ENCODE peak calls at places on chromosomes 3 and 15, in eight cellular contexts. One of them, this sample, is unnamed.

GRCh38 chr3:175777495-175777894 is 918.4 kb downstream of the NAALADL2 start:
- DNase-seq in HepG2: peak; percentile 0
- DNase-seq in IMR-90: peak; percentile 20
- DNase-seq in HCT116: no peak
- DNase-seq in heart left ventricle: no peak
- DNase-seq in body of pancreas: no peak
- DNase-seq in Peyer's patch: no peak
- DNase-seq in breast epithelium: no peak
- DNase-seq in this sample: no peak

GRCh38 chr3:58391156-58391865 is 42.3 kb downstream of the PDHB start:
- DNase-seq in HCT116: no peak
- DNase-seq in breast epithelium: no peak
- DNase-seq in HepG2: no peak
- DNase-seq in IMR-90: peak; percentile 15
- DNase-seq in Peyer's patch: no peak
- DNase-seq in heart left ventricle: no peak
- DNase-seq in body of pancreas: no peak
- DNase-seq in this sample: no peak

GRCh38 chr15:57395292-57395691 is 19.0 kb downstream of the CGNL1 start:
- DNase-seq in breast epithelium: no peak
- DNase-seq in heart left ventricle: no peak
- DNase-seq in HCT116: no peak
- DNase-seq in Peyer's patch: no peak
- DNase-seq in body of pancreas: peak; percentile 35
- DNase-seq in HepG2: no peak
- DNase-seq in IMR-90: peak; percentile 68
- DNase-seq in this sample: no peak

GRCh38 chr15:61459785-61460707 is 230.9 kb upstream of the RORA start:
- DNase-seq in HepG2: peak; percentile 4
- DNase-seq in body of pancreas: no peak
- DNase-seq in Peyer's patch: no peak
- DNase-seq in breast epithelium: no peak
- DNase-seq in IMR-90: peak; percentile 9
- DNase-seq in HCT116: no peak
- DNase-seq in heart left ventricle: no peak
- DNase-seq in this sample: no peak

GRCh38 chr3:183768114-183768513 is 57.3 kb downstream of the MAP6D1 start:
- DNase-seq in Peyer's patch: no peak
- DNase-seq in breast epithelium: no peak
- DNase-seq in HepG2: no peak
- DNase-seq in heart left ventricle: no peak
- DNase-seq in body of pancreas: no peak
- DNase-seq in HCT116: no peak
- DNase-seq in IMR-90: no peak
- DNase-seq in this sample: no peak

GRCh38 chr3:23258110-23258509 is 55.0 kb downstream of the UBE2E2 start:
- DNase-seq in HepG2: no peak
- DNase-seq in HCT116: no peak
- DNase-seq in breast epithelium: no peak
- DNase-seq in body of pancreas: no peak
- DNase-seq in Peyer's patch: no peak
- DNase-seq in heart left ventricle: no peak
- DNase-seq in IMR-90: peak; percentile 53
- DNase-seq in this sample: no peak

GRCh38 chr3:74491874-74492273 is 122.6 kb downstream of the CNTN3 start:
- DNase-seq in body of pancreas: no peak
- DNase-seq in Peyer's patch: no peak
- DNase-seq in breast epithelium: no peak
- DNase-seq in HCT116: no peak
- DNase-seq in HepG2: no peak
- DNase-seq in heart left ventricle: no peak
- DNase-seq in IMR-90: no peak
- DNase-seq in this sample: no peak

GRCh38 chr3:27354588-27355203 is 14.5 kb downstream of the NEK10 start:
- DNase-seq in HCT116: no peak
- DNase-seq in HepG2: no peak
- DNase-seq in breast epithelium: no peak
- DNase-seq in IMR-90: no peak
- DNase-seq in body of pancreas: no peak
- DNase-seq in heart left ventricle: no peak
- DNase-seq in Peyer's patch: no peak
- DNase-seq in this sample: no peak

GRCh38 chr15:99729920-99730319 is 3.3 kb downstream of the LYSMD4 start:
- DNase-seq in Peyer's patch: peak; percentile 47
- DNase-seq in IMR-90: peak; percentile 61
- DNase-seq in heart left ventricle: peak; percentile 59
- DNase-seq in breast epithelium: peak; percentile 59
- DNase-seq in HCT116: no peak
- DNase-seq in HepG2: no peak
- DNase-seq in body of pancreas: no peak
- DNase-seq in this sample: peak; percentile 48

GRCh38 chr3:40771112-40771511 is 246.4 kb downstream of the ZNF621 start:
- DNase-seq in IMR-90: no peak
- DNase-seq in breast epithelium: peak; percentile 72
- DNase-seq in HCT116: no peak
- DNase-seq in body of pancreas: no peak
- DNase-seq in Peyer's patch: no peak
- DNase-seq in heart left ventricle: no peak
- DNase-seq in HepG2: no peak
- DNase-seq in this sample: no peak

GRCh38 chr3:46102780-46103130 is 75.5 kb upstream of the XCR1 start:
- DNase-seq in breast epithelium: no peak
- DNase-seq in Peyer's patch: no peak
- DNase-seq in HCT116: no peak
- DNase-seq in HepG2: no peak
- DNase-seq in IMR-90: no peak
- DNase-seq in heart left ventricle: no peak
- DNase-seq in body of pancreas: no peak
- DNase-seq in this sample: no peak

GRCh38 chr3:180571831-180572578 is 30.0 kb upstream of the TTC14 start:
- DNase-seq in HepG2: no peak
- DNase-seq in breast epithelium: no peak
- DNase-seq in IMR-90: no peak
- DNase-seq in body of pancreas: no peak
- DNase-seq in HCT116: no peak
- DNase-seq in Peyer's patch: no peak
- DNase-seq in heart left ventricle: no peak
- DNase-seq in this sample: no peak

GRCh38 chr3:55718475-55718874 is 231.4 kb upstream of the WNT5A start:
- DNase-seq in body of pancreas: no peak
- DNase-seq in IMR-90: peak; percentile 75
- DNase-seq in breast epithelium: no peak
- DNase-seq in Peyer's patch: no peak
- DNase-seq in HCT116: no peak
- DNase-seq in heart left ventricle: no peak
- DNase-seq in HepG2: no peak
- DNase-seq in this sample: peak; percentile 29

GRCh38 chr3:15693340-15693739 is 91.8 kb downstream of the BTD start:
- DNase-seq in HepG2: no peak
- DNase-seq in Peyer's patch: no peak
- DNase-seq in body of pancreas: no peak
- DNase-seq in HCT116: no peak
- DNase-seq in IMR-90: peak; percentile 19
- DNase-seq in breast epithelium: no peak
- DNase-seq in heart left ventricle: no peak
- DNase-seq in this sample: no peak

GRCh38 chr3:114151091-114151490 is 27.8 kb downstream of the DRD3 start:
- DNase-seq in heart left ventricle: no peak
- DNase-seq in IMR-90: no peak
- DNase-seq in HepG2: no peak
- DNase-seq in Peyer's patch: no peak
- DNase-seq in HCT116: no peak
- DNase-seq in body of pancreas: no peak
- DNase-seq in breast epithelium: no peak
- DNase-seq in this sample: no peak

GRCh38 chr3:117047951-117048705 is 338.5 kb downstream of the TUSC7 start:
- DNase-seq in IMR-90: peak; percentile 20
- DNase-seq in heart left ventricle: no peak
- DNase-seq in breast epithelium: no peak
- DNase-seq in Peyer's patch: no peak
- DNase-seq in HepG2: no peak
- DNase-seq in body of pancreas: no peak
- DNase-seq in HCT116: no peak
- DNase-seq in this sample: no peak

GRCh38 chr3:193594946-193595689 is 2.1 kb downstream of the OPA1 start:
- DNase-seq in heart left ventricle: no peak
- DNase-seq in breast epithelium: no peak
- DNase-seq in HepG2: no peak
- DNase-seq in HCT116: no peak
- DNase-seq in body of pancreas: no peak
- DNase-seq in IMR-90: peak; percentile 23
- DNase-seq in Peyer's patch: no peak
- DNase-seq in this sample: no peak

GRCh38 chr3:128794067-128794768 is 68.2 kb downstream of the RAB7A start:
- DNase-seq in breast epithelium: no peak
- DNase-seq in IMR-90: peak; percentile 86
- DNase-seq in Peyer's patch: no peak
- DNase-seq in heart left ventricle: no peak
- DNase-seq in HCT116: peak; percentile 42
- DNase-seq in body of pancreas: no peak
- DNase-seq in HepG2: no peak
- DNase-seq in this sample: no peak

GRCh38 chr15:82709421-82710207 is at the start of gene AP3B2:
- DNase-seq in Peyer's patch: peak; percentile 74
- DNase-seq in breast epithelium: peak; percentile 26
- DNase-seq in heart left ventricle: peak; percentile 73
- DNase-seq in HCT116: no peak
- DNase-seq in body of pancreas: peak; percentile 78
- DNase-seq in IMR-90: peak; percentile 49
- DNase-seq in HepG2: peak; percentile 16
- DNase-seq in this sample: peak; percentile 41

GRCh38 chr3:16897254-16897926 is 12.6 kb downstream of the PLCL2 start:
- DNase-seq in breast epithelium: no peak
- DNase-seq in heart left ventricle: peak; percentile 35
- DNase-seq in HCT116: no peak
- DNase-seq in IMR-90: peak; percentile 23
- DNase-seq in HepG2: no peak
- DNase-seq in body of pancreas: no peak
- DNase-seq in Peyer's patch: peak; percentile 81
- DNase-seq in this sample: no peak

DNA sequence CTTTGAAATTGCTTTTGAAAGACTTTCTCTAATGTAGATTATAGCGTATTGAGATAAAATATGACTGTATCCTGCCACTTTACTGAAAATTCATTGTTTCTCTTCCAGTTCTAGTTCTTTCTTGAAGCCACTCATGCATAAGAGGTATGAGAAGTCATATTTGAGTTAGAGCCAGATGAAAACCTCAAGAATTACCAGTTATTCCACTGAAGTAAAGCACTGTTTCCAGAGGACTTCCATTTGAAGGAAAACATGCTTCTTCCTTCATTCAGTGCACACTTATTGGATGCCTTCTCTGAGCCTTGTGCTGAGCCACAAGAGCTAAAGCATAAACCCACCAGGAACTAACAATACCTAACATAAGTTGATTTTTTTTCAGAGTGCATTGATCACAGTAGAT is 513.4 kb downstream of the ZNF385D start:
- DNase-seq in IMR-90: no peak
- DNase-seq in heart left ventricle: no peak
- DNase-seq in HCT116: no peak
- DNase-seq in HepG2: no peak
- DNase-seq in breast epithelium: no peak
- DNase-seq in body of pancreas: no peak
- DNase-seq in Peyer's patch: no peak
- DNase-seq in this sample: no peak
- H3K36me3 ChIP-seq in IMR-90: no peaks in the 10 kb centered on the region
- H3K36me3 ChIP-seq in heart left ventricle: no peaks in the 10 kb centered on the region
- H3K36me3 ChIP-seq in HCT116: no peaks in the 10 kb centered on the region
- H3K36me3 ChIP-seq in HepG2: no peaks in the 10 kb centered on the region
- H3K36me3 ChIP-seq in breast epithelium: no peaks in the 10 kb centered on the region
- H3K36me3 ChIP-seq in body of pancreas: no peaks in the 10 kb centered on the region
- H3K36me3 ChIP-seq in Peyer's patch: no peaks in the 10 kb centered on the region
- H3K36me3 ChIP-seq in this sample: no peaks in the 10 kb centered on the region

DNA sequence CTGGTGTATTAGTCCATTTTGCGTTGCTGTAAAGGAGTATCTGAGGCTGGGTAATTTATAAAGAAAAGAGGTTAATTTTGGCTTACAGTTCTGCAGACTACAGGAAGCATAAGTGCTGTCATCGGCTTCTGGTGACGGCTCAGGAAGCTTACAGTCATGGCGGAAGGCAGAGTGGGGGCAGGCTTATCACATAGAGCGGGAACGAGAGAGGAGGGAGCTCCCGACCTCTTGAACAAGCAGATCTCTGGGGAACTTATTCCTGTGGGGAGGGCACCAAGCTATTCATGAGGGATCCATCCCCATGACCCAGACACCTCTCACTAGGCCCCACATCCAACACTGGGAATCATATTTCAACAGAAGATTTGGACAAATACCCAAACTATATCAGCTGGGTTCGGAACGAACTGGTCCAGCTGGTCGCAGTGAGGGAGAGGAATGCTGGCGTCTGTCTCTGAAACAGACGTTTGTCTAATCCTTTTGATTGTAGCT is 72.5 kb downstream of the LMLN start:
- DNase-seq in heart left ventricle: peak; percentile 50
- DNase-seq in Peyer's patch: no peak
- DNase-seq in body of pancreas: no peak
- DNase-seq in HCT116: no peak
- DNase-seq in breast epithelium: no peak
- DNase-seq in HepG2: no peak
- DNase-seq in IMR-90: peak; percentile 4
- DNase-seq in this sample: no peak
- TF ChIP-seq POLR2A in heart left ventricle: no peak
- TF ChIP-seq POLR2A in Peyer's patch: no peak
- TF ChIP-seq POLR2A in body of pancreas: no peak
- TF ChIP-seq POLR2A in HCT116: no peak
- TF ChIP-seq POLR2A in breast epithelium: no peak
- TF ChIP-seq POLR2A in HepG2: no peak
- TF ChIP-seq POLR2A in IMR-90: no peak
- TF ChIP-seq POLR2A in this sample: no peak

GRCh38 chr3:132665230-132665629 is 5.1 kb downstream of the UBA5 start:
- DNase-seq in IMR-90: no peak
- DNase-seq in breast epithelium: no peak
- DNase-seq in Peyer's patch: no peak
- DNase-seq in body of pancreas: no peak
- DNase-seq in HCT116: no peak
- DNase-seq in HepG2: no peak
- DNase-seq in heart left ventricle: no peak
- DNase-seq in this sample: no peak
- H3K36me3 ChIP-seq in IMR-90: peaks cover 1% of the 10 kb centered on the region
- H3K36me3 ChIP-seq in breast epithelium: no peaks in the 10 kb centered on the region
- H3K36me3 ChIP-seq in Peyer's patch: no peaks in the 10 kb centered on the region
- H3K36me3 ChIP-seq in body of pancreas: no peaks in the 10 kb centered on the region
- H3K36me3 ChIP-seq in HCT116: peaks cover 16% of the 10 kb centered on the region
- H3K36me3 ChIP-seq in HepG2: peaks cover 3% of the 10 kb centered on the region
- H3K36me3 ChIP-seq in heart left ventricle: peaks cover 36% of the 10 kb centered on the region
- H3K36me3 ChIP-seq in this sample: no peaks in the 10 kb centered on the region

DNA sequence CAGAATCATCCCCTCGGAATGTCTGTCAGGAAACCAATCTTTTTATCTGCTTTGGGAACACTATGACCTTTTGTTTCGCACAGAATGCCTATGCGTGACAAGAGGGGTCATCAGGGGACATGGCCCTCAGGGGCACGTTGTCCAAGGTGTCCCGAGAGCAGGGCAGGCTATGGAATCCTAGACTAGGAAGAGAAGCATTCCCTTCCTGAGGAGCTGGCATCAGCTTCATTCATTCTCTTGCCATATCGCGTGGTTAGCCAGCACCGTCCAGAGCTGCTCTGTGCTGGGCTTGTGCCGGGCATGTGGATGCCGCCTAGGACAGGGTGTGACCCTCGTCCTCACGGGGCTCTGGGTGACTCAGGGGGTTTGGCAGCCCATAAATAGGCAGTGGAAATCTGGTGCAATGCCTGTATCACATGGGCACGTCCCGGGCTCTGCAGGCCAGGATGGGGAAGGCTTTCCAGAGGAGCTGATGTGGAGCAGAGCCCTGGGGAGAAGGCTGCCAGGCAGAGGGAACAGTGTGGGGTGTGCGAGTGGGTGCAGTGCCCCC is 117.8 kb downstream of the TMEM266 start:
- DNase-seq in Peyer's patch: no peak
- DNase-seq in heart left ventricle: peak; percentile 83
- DNase-seq in IMR-90: peak; percentile 17
- DNase-seq in HCT116: no peak
- DNase-seq in body of pancreas: no peak
- DNase-seq in HepG2: peak; percentile 20
- DNase-seq in breast epithelium: no peak
- DNase-seq in this sample: no peak
- TF ChIP-seq POLR2A in Peyer's patch: no peak
- TF ChIP-seq POLR2A in heart left ventricle: no peak
- TF ChIP-seq POLR2A in IMR-90: no peak
- TF ChIP-seq POLR2A in HCT116: no peak
- TF ChIP-seq POLR2A in body of pancreas: no peak
- TF ChIP-seq POLR2A in HepG2: no peak
- TF ChIP-seq POLR2A in breast epithelium: no peak
- TF ChIP-seq POLR2A in this sample: no peak